ENCODE peak calls at places on chromosomes 7 and 10, in seven cellular contexts. P is IMR-90; O is gastrocnemius medialis; N is cardiac muscle cell; J is CD8-positive, alpha-beta T cell; V is heart left ventricle; D is brain microvascular endothelial cell. K is an unnamed sample. For H3K36me3, the result is how much of the 10 kb centered on the place peaks cover.

GRCh38 chr7:77352688-77353406 is 63.3 kb downstream of the GSAP start:
- DNase-seq in J (no peak), D (no peak), O (no peak), V (no peak), P (peak), N (no peak), K (no peak)

GRCh38 chr10:101817542-101818118 is 614 bp downstream of the OGA start:
- DNase-seq in P (peak), J (peak), N (peak), V (peak), D (peak), O (peak), K (peak)

GRCh38 chr7:151244156-151244870 is 4.2 kb downstream of the SMARCD3 start:
- DNase-seq in P (peak), J (peak), V (peak), O (no peak), D (peak), N (peak), K (peak)

GRCh38 chr10:91006752-91007346 is 86.0 kb upstream of the ANKRD1 start:
- DNase-seq in D (no peak), O (no peak), P (no peak), V (no peak), J (no peak), N (no peak), K (no peak)

GRCh38 chr10:132705173-132705572 is 80.8 kb downstream of the NKX6-2 start:
- DNase-seq in P (no peak), O (peak), D (no peak), J (no peak), N (no peak), V (no peak), K (no peak)

GRCh38 chr10:102813734-102814455 is 23.3 kb downstream of the CYP17A1 start:
- DNase-seq in V (no peak), P (peak), J (no peak), D (peak), N (peak), O (no peak), K (no peak)

GRCh38 chr7:17185690-17186070 is 112.8 kb upstream of the AHR start:
- DNase-seq in V (no peak), P (peak), N (peak), O (no peak), J (no peak), D (peak), K (no peak)

GRCh38 chr10:18043148-18043547 is 91.4 kb downstream of the SLC39A12 start:
- DNase-seq in N (no peak), P (peak), O (no peak), D (peak), J (no peak), V (no peak), K (no peak)

GRCh38 chr7:46386428-46387399 is 465.6 kb upstream of the IGFBP3 start:
- DNase-seq in P (peak), D (peak), V (no peak), J (no peak), N (peak), O (no peak), K (no peak)

GRCh38 chr7:101792051-101792651 is 25.3 kb upstream of the CUX1 start:
- DNase-seq in V (peak), D (peak), P (no peak), O (peak), N (peak), J (no peak), K (peak)

GRCh38 chr10:75645704-75646103 is 214.3 kb downstream of the LRMDA start:
- DNase-seq in V (no peak), N (no peak), J (no peak), O (no peak), D (no peak), P (no peak), K (no peak)

GRCh38 chr7:157840913-157841756 is 504.3 kb downstream of the DNAJB6 start:
- DNase-seq in D (no peak), N (no peak), J (no peak), P (no peak), V (no peak), O (no peak), K (no peak)

GRCh38 chr7:15084368-15084767 is 181.8 kb upstream of the DGKB start:
- DNase-seq in V (no peak), J (no peak), P (no peak), O (no peak), D (no peak), N (no peak), K (no peak)

GRCh38 chr10:3111626-3112220 is 44.4 kb downstream of the PFKP start:
- DNase-seq in N (peak), V (peak), P (peak), O (peak), D (no peak), J (no peak), K (no peak)

GRCh38 chr7:151821226-151821625 is 55.7 kb downstream of the PRKAG2 start:
- DNase-seq in P (no peak), J (no peak), V (no peak), D (no peak), O (no peak), N (no peak), K (no peak)

GRCh38 chr7:49396194-49396593 is 377.2 kb upstream of the VWC2 start:
- DNase-seq in V (no peak), N (no peak), P (no peak), O (no peak), D (no peak), J (no peak), K (no peak)

GRCh38 chr7:106371629-106372028 is 86.8 kb upstream of the NAMPT start:
- DNase-seq in V (no peak), J (no peak), O (no peak), N (no peak), D (no peak), P (no peak), K (no peak)

GRCh38 chr10:89235073-89235798 is 16.3 kb downstream of the LIPA start:
- DNase-seq in O (peak), J (no peak), V (peak), N (no peak), P (no peak), D (no peak), K (no peak)

GRCh38 chr7:17659126-17659525 is 281.2 kb downstream of the SNX13 start:
- DNase-seq in D (no peak), V (no peak), J (no peak), N (no peak), P (no peak), O (no peak), K (no peak)

GRCh38 chr10:84204122-84204521 is 9.8 kb downstream of the CDHR1 start:
- DNase-seq in N (no peak), D (no peak), V (no peak), J (no peak), P (no peak), O (no peak), K (no peak)

GRCh38 chr10:103276941-103277712 is at the start of gene INA:
- DNase-seq in V (no peak), P (peak), O (no peak), J (no peak), D (no peak), N (peak), K (peak)

GRCh38 chr7:12434012-12434642 is 30.5 kb upstream of the VWDE start:
- DNase-seq in J (no peak), O (no peak), P (no peak), N (peak), V (no peak), D (no peak), K (no peak)

GRCh38 chr7:149490083-149490482 is 7.5 kb downstream of the ZNF746 start:
- DNase-seq in O (no peak), D (no peak), V (no peak), J (no peak), N (no peak), P (no peak), K (no peak)

GRCh38 chr7:73565675-73566342 is 8.3 kb upstream of the BCL7B start:
- DNase-seq in N (no peak), O (no peak), J (no peak), D (no peak), V (no peak), P (no peak), K (no peak)

GRCh38 chr10:115649217-115649616 is 556.1 kb downstream of the ATRNL1 start:
- DNase-seq in O (no peak), P (no peak), V (no peak), J (no peak), D (no peak), N (no peak), K (no peak)

GRCh38 chr10:83527934-83528333 is 611.4 kb upstream of the GHITM start:
- DNase-seq in N (no peak), O (no peak), J (no peak), D (no peak), V (no peak), P (no peak), K (no peak)

GRCh38 chr7:36765605-36766004 is 41.3 kb upstream of the AOAH start:
- DNase-seq in P (no peak), J (no peak), D (no peak), O (no peak), N (no peak), V (no peak), K (peak)

GRCh38 chr7:102286237-102287081 is at the start of gene SH2B2:
- DNase-seq in D (peak), P (peak), N (peak), O (peak), J (peak), V (peak), K (peak)

GRCh38 chr10:52864459-52865106 is 92.0 kb upstream of the MBL2 start:
- DNase-seq in P (peak), V (peak), D (peak), O (no peak), J (no peak), N (peak), K (no peak)

GRCh38 chr7:2100278-2101205 is 132.2 kb downstream of the MAD1L1 start:
- DNase-seq in V (peak), N (no peak), J (peak), P (no peak), D (no peak), O (no peak), K (peak)

GRCh38 chr7:112791465-112792168 is 1.4 kb upstream of the TMEM168 start:
- DNase-seq in D (no peak), N (no peak), O (no peak), P (no peak), J (no peak), V (no peak), K (no peak)

GRCh38 chr10:79264942-79265341 is 82.3 kb upstream of the PPIF start:
- DNase-seq in N (no peak), V (peak), O (no peak), D (peak), P (peak), J (no peak), K (no peak)

GRCh38 chr10:119598397-119598796 is 1.6 kb upstream of the TIAL1 start:
- DNase-seq in V (no peak), D (no peak), O (no peak), N (no peak), P (no peak), J (no peak), K (no peak)

GRCh38 chr10:119596537-119597404 is at the start of gene TIAL1:
- DNase-seq in D (peak), N (peak), P (peak), V (peak), O (peak), J (peak), K (peak)

GRCh38 chr10:119597405-119598186 is 832 bp upstream of the TIAL1 start:
- DNase-seq in V (no peak), P (no peak), D (no peak), O (no peak), N (no peak), J (no peak), K (no peak)

DNA sequence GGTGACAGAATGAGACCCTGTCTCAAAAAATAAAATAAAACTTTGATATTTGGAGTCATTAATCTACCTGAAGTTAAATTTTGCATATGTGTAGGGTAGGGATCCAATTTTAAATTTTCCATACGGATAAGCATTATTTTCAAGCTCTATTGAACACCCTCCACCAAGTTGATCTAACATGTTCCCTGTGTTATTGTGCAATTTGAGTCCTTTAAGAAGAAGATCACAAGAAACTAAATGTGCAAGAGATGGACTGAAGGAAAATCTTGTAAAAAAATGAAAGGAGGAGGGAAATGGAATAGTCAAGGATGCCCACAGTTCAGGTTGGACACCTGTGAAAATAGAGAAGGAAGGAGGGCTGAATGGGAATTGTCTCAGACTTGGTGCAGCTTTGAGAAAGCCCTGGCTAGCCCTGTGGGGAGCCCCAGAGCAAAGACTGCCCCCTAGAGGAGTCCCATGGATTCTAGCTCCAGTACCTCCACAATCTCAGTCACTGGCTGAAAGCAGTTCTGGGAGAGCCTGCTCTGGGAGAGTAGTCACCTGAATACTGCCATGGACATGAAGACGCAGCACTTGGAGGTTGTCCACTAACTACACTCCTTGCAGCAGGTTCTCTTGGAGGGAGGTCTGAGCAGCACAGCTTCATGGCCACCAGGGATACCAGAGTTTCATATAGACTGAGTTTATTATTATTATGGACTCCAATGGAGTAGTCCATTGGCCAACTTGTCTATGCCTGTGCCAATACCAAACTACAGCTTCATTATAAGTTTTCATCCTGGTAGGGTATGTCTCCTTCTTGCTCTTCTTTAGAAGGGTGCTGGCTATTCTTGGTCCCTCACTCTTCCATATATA is 5.7 kb upstream of the TIAL1 start:
- DNase-seq in N (peak), V (no peak), O (no peak), D (peak), P (no peak), J (no peak), K (peak)
- TF ChIP-seq CTCF in N (peak), V (peak), O (no peak), D (peak), P (peak), J (peak), K (peak)

GRCh38 chr10:97434557-97434956 is 8.6 kb downstream of the PGAM1 start:
- DNase-seq in N (no peak), P (no peak), V (no peak), J (no peak), O (no peak), D (no peak), K (no peak)

GRCh38 chr10:97434055-97434454 is 8.1 kb downstream of the PGAM1 start:
- DNase-seq in J (no peak), V (no peak), D (no peak), O (no peak), P (no peak), N (peak), K (no peak)

GRCh38 chr10:97428572-97428981 is 2.6 kb downstream of the PGAM1 start:
- DNase-seq in V (no peak), D (peak), N (peak), P (no peak), O (no peak), J (peak), K (no peak)

GRCh38 chr10:97435211-97435610 is 9.2 kb downstream of the PGAM1 start:
- DNase-seq in V (no peak), P (no peak), D (no peak), J (no peak), O (no peak), N (no peak), K (no peak)

DNA sequence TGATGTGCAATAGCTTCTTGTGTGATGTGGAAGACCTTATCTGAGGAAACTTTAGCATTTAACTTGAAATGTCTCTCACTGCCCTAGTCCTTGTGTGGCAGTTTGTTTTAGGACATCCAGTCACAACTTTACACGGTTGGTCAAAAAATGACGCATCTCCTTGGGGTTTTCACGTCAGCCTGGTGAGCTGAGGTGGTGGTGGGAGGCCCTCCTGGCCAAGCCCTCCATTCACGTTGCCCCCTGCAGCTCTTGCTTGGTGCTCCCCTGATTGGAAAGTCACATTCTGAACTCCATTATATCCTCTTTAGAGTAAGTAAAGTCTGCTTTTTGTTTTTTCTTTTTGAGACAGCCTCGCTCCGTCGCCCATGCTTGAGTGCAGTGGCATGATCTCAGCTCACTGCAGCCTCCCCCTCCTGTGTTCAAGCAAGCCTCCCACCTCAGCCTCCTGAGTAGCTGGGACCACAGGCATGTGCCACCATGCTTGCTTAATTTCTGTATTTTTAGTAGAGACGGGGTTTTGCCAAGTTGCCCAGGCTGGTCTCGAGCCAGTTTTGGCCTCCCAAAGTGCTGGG is 7.5 kb downstream of the PGAM1 start:
- DNase-seq in D (no peak), P (no peak), J (no peak), O (no peak), N (no peak), V (no peak), K (no peak)
- H3K36me3 ChIP-seq in D (half or more), P (under half), J (under half), O (half or more), N (half or more), V (under half), K (half or more)

DNA sequence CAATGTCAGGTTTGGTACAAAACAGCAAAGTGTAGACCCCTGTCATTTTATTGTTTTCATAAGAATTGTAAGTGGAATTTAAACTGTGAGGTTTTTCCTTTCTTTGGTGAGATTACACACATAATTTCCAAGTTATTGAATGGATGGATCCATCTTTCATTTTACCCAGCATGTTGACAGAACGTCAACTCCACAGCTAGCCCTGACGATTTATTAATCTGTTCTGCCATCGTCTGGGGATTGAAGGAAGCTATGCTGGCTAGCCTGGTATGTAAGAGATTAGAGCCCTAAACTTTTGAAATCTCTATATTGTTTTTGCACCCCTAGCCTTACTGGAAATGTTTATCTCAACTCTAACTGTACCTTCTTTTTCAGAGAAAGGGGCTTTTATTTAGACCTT is 8.6 kb downstream of the WNT16 start:
- DNase-seq in V (no peak), P (no peak), D (no peak), O (no peak), N (peak), J (no peak), K (no peak)
- TF ChIP-seq CTCF in V (no peak), P (peak), D (peak), O (no peak), N (peak), J (no peak), K (peak)

GRCh38 chr10:73163096-73163495 is 4.7 kb downstream of the ECD start:
- DNase-seq in V (no peak), P (peak), J (no peak), O (no peak), N (peak), D (no peak), K (no peak)
- H3K36me3 ChIP-seq in V (under half), P (under half), J (under half), O (under half), N (under half), D (under half), K (under half)

K was measured in BE2C.